ENCODE peak calls at places on chromosomes 3 and 15, in ten cellular contexts. One of them, this sample, is unnamed.

GRCh38 chr3:154904328-154904727 is 175.8 kb upstream of the MME start:
- DNase-seq in MM.1S: peak; percentile 51
- DNase-seq in mesendoderm: peak; percentile 71
- DNase-seq in IMR-90: peak; percentile 54
- DNase-seq in mesenchymal stem cell: peak; percentile 36
- DNase-seq in endodermal cell: peak; percentile 48
- DNase-seq in HepG2: peak; percentile 2
- DNase-seq in keratinocyte: no peak
- DNase-seq in H9: peak; percentile 32
- DNase-seq in mammary epithelial cell: peak; percentile 9
- DNase-seq in this sample: no peak

GRCh38 chr3:195583831-195584542 is at the start of gene APOD:
- DNase-seq in MM.1S: no peak
- DNase-seq in IMR-90: peak; percentile 13
- DNase-seq in mesendoderm: no peak
- DNase-seq in H9: no peak
- DNase-seq in mesenchymal stem cell: no peak
- DNase-seq in keratinocyte: no peak
- DNase-seq in mammary epithelial cell: peak; percentile 71
- DNase-seq in endodermal cell: no peak
- DNase-seq in HepG2: no peak
- DNase-seq in this sample: peak; percentile 12

GRCh38 chr3:188749010-188749617 is 422.7 kb upstream of the TPRG1 start:
- DNase-seq in IMR-90: no peak
- DNase-seq in HepG2: no peak
- DNase-seq in mesenchymal stem cell: no peak
- DNase-seq in mammary epithelial cell: no peak
- DNase-seq in H9: peak; percentile 49
- DNase-seq in keratinocyte: no peak
- DNase-seq in endodermal cell: peak; percentile 85
- DNase-seq in mesendoderm: peak; percentile 77
- DNase-seq in MM.1S: peak; percentile 63
- DNase-seq in this sample: peak; percentile 43

GRCh38 chr15:26069204-26069603 is 206.1 kb upstream of the ATP10A start:
- DNase-seq in IMR-90: no peak
- DNase-seq in keratinocyte: no peak
- DNase-seq in mammary epithelial cell: no peak
- DNase-seq in endodermal cell: no peak
- DNase-seq in mesendoderm: no peak
- DNase-seq in HepG2: no peak
- DNase-seq in H9: no peak
- DNase-seq in MM.1S: no peak
- DNase-seq in mesenchymal stem cell: no peak
- DNase-seq in this sample: no peak

GRCh38 chr3:101898752-101899169 is 49.4 kb downstream of the NFKBIZ start:
- DNase-seq in mesendoderm: no peak
- DNase-seq in IMR-90: no peak
- DNase-seq in H9: no peak
- DNase-seq in mammary epithelial cell: no peak
- DNase-seq in endodermal cell: no peak
- DNase-seq in keratinocyte: no peak
- DNase-seq in mesenchymal stem cell: no peak
- DNase-seq in HepG2: no peak
- DNase-seq in MM.1S: peak; percentile 41
- DNase-seq in this sample: no peak

GRCh38 chr3:30518201-30518864 is 88.1 kb upstream of the TGFBR2 start:
- DNase-seq in H9: no peak
- DNase-seq in IMR-90: peak; percentile 39
- DNase-seq in mesendoderm: no peak
- DNase-seq in keratinocyte: no peak
- DNase-seq in mesenchymal stem cell: no peak
- DNase-seq in mammary epithelial cell: no peak
- DNase-seq in HepG2: peak; percentile 68
- DNase-seq in endodermal cell: no peak
- DNase-seq in MM.1S: no peak
- DNase-seq in this sample: peak; percentile 13

GRCh38 chr15:74345051-74345450 is 22.4 kb downstream of the CYP11A1 start:
- DNase-seq in H9: no peak
- DNase-seq in mesenchymal stem cell: peak; percentile 47
- DNase-seq in mammary epithelial cell: no peak
- DNase-seq in mesendoderm: no peak
- DNase-seq in keratinocyte: no peak
- DNase-seq in HepG2: no peak
- DNase-seq in MM.1S: no peak
- DNase-seq in endodermal cell: no peak
- DNase-seq in IMR-90: peak; percentile 44
- DNase-seq in this sample: no peak

GRCh38 chr15:81497226-81497625 is 123.2 kb upstream of the TMC3 start:
- DNase-seq in mesendoderm: no peak
- DNase-seq in H9: no peak
- DNase-seq in HepG2: no peak
- DNase-seq in endodermal cell: no peak
- DNase-seq in mammary epithelial cell: no peak
- DNase-seq in IMR-90: no peak
- DNase-seq in MM.1S: no peak
- DNase-seq in mesenchymal stem cell: no peak
- DNase-seq in keratinocyte: no peak
- DNase-seq in this sample: no peak

GRCh38 chr15:80588801-80589200 is 106.3 kb upstream of the ABHD17C start:
- DNase-seq in IMR-90: peak; percentile 100
- DNase-seq in keratinocyte: peak; percentile 66
- DNase-seq in mammary epithelial cell: peak; percentile 95
- DNase-seq in H9: no peak
- DNase-seq in mesendoderm: no peak
- DNase-seq in MM.1S: no peak
- DNase-seq in mesenchymal stem cell: peak; percentile 97
- DNase-seq in HepG2: peak; percentile 51
- DNase-seq in endodermal cell: peak; percentile 2
- DNase-seq in this sample: no peak

GRCh38 chr3:168093790-168094189 is 1.9 kb downstream of the GOLIM4 start:
- DNase-seq in mesendoderm: no peak
- DNase-seq in H9: no peak
- DNase-seq in HepG2: no peak
- DNase-seq in IMR-90: no peak
- DNase-seq in keratinocyte: no peak
- DNase-seq in MM.1S: no peak
- DNase-seq in endodermal cell: no peak
- DNase-seq in mammary epithelial cell: no peak
- DNase-seq in mesenchymal stem cell: no peak
- DNase-seq in this sample: no peak

GRCh38 chr3:125151437-125151806 is 61.1 kb downstream of the SLC12A8 start:
- DNase-seq in HepG2: no peak
- DNase-seq in keratinocyte: no peak
- DNase-seq in H9: no peak
- DNase-seq in mesenchymal stem cell: no peak
- DNase-seq in mammary epithelial cell: no peak
- DNase-seq in IMR-90: no peak
- DNase-seq in endodermal cell: peak; percentile 31
- DNase-seq in mesendoderm: no peak
- DNase-seq in MM.1S: no peak
- DNase-seq in this sample: no peak

GRCh38 chr3:99128740-99129505 is 227.4 kb upstream of the DCBLD2 start:
- DNase-seq in keratinocyte: peak; percentile 64
- DNase-seq in H9: no peak
- DNase-seq in HepG2: no peak
- DNase-seq in endodermal cell: no peak
- DNase-seq in mesendoderm: peak; percentile 37
- DNase-seq in mammary epithelial cell: peak; percentile 99
- DNase-seq in IMR-90: peak; percentile 97
- DNase-seq in mesenchymal stem cell: peak; percentile 96
- DNase-seq in MM.1S: no peak
- DNase-seq in this sample: no peak

GRCh38 chr15:94282269-94283250 is 51.2 kb downstream of the MCTP2 start:
- DNase-seq in IMR-90: no peak
- DNase-seq in endodermal cell: no peak
- DNase-seq in keratinocyte: no peak
- DNase-seq in mammary epithelial cell: no peak
- DNase-seq in HepG2: no peak
- DNase-seq in mesenchymal stem cell: no peak
- DNase-seq in mesendoderm: no peak
- DNase-seq in MM.1S: no peak
- DNase-seq in H9: no peak
- DNase-seq in this sample: no peak

GRCh38 chr3:141275032-141275422 is 43.4 kb downstream of the PXYLP1 start:
- DNase-seq in IMR-90: peak; percentile 66
- DNase-seq in mesenchymal stem cell: peak; percentile 76
- DNase-seq in MM.1S: no peak
- DNase-seq in keratinocyte: peak; percentile 64
- DNase-seq in H9: no peak
- DNase-seq in HepG2: peak; percentile 24
- DNase-seq in endodermal cell: no peak
- DNase-seq in mesendoderm: no peak
- DNase-seq in mammary epithelial cell: peak; percentile 91
- DNase-seq in this sample: peak; percentile 35

GRCh38 chr3:18442743-18443669 is 17.9 kb upstream of the SATB1 start:
- DNase-seq in mammary epithelial cell: no peak
- DNase-seq in H9: no peak
- DNase-seq in mesenchymal stem cell: no peak
- DNase-seq in IMR-90: no peak
- DNase-seq in MM.1S: no peak
- DNase-seq in HepG2: no peak
- DNase-seq in mesendoderm: peak; percentile 51
- DNase-seq in keratinocyte: no peak
- DNase-seq in endodermal cell: no peak
- DNase-seq in this sample: no peak

GRCh38 chr3:61669203-61669602 is 107.8 kb downstream of the PTPRG start:
- DNase-seq in mammary epithelial cell: no peak
- DNase-seq in mesendoderm: no peak
- DNase-seq in H9: no peak
- DNase-seq in keratinocyte: no peak
- DNase-seq in IMR-90: no peak
- DNase-seq in endodermal cell: no peak
- DNase-seq in MM.1S: no peak
- DNase-seq in HepG2: no peak
- DNase-seq in mesenchymal stem cell: no peak
- DNase-seq in this sample: peak; percentile 9

GRCh38 chr3:159765860-159766294 is 222.8 kb upstream of the IL12A start:
- DNase-seq in endodermal cell: no peak
- DNase-seq in mesenchymal stem cell: no peak
- DNase-seq in keratinocyte: peak; percentile 84
- DNase-seq in MM.1S: no peak
- DNase-seq in IMR-90: no peak
- DNase-seq in HepG2: no peak
- DNase-seq in mesendoderm: peak; percentile 91
- DNase-seq in mammary epithelial cell: no peak
- DNase-seq in H9: no peak
- DNase-seq in this sample: no peak

GRCh38 chr15:78389356-78389755 is 48.7 kb upstream of the IREB2 start:
- DNase-seq in mammary epithelial cell: no peak
- DNase-seq in mesendoderm: no peak
- DNase-seq in mesenchymal stem cell: no peak
- DNase-seq in IMR-90: no peak
- DNase-seq in endodermal cell: no peak
- DNase-seq in MM.1S: no peak
- DNase-seq in HepG2: no peak
- DNase-seq in keratinocyte: no peak
- DNase-seq in H9: no peak
- DNase-seq in this sample: no peak

GRCh38 chr3:14319654-14320182 is 82.7 kb upstream of the SLC6A6 start:
- DNase-seq in mesenchymal stem cell: peak; percentile 87
- DNase-seq in mesendoderm: peak; percentile 98
- DNase-seq in H9: peak; percentile 92
- DNase-seq in mammary epithelial cell: peak; percentile 75
- DNase-seq in keratinocyte: no peak
- DNase-seq in endodermal cell: peak; percentile 93
- DNase-seq in IMR-90: peak; percentile 77
- DNase-seq in HepG2: peak; percentile 80
- DNase-seq in MM.1S: peak; percentile 77
- DNase-seq in this sample: peak; percentile 62

GRCh38 chr3:112124901-112125607 is 8.0 kb downstream of the GCSAM start:
- DNase-seq in MM.1S: no peak
- DNase-seq in keratinocyte: no peak
- DNase-seq in H9: no peak
- DNase-seq in mesenchymal stem cell: no peak
- DNase-seq in mammary epithelial cell: no peak
- DNase-seq in HepG2: no peak
- DNase-seq in mesendoderm: peak; percentile 14
- DNase-seq in IMR-90: no peak
- DNase-seq in endodermal cell: no peak
- DNase-seq in this sample: no peak
- H3K9ac ChIP-seq in MM.1S: no peak overlapping the region
- H3K9ac ChIP-seq in keratinocyte: no peak overlapping the region
- H3K9ac ChIP-seq in H9: no peak overlapping the region
- H3K9ac ChIP-seq in mesenchymal stem cell: no peak overlapping the region
- H3K9ac ChIP-seq in mammary epithelial cell: no peak overlapping the region
- H3K9ac ChIP-seq in HepG2: no peak overlapping the region
- H3K9ac ChIP-seq in mesendoderm: no peak overlapping the region
- H3K9ac ChIP-seq in IMR-90: no peak overlapping the region
- H3K9ac ChIP-seq in endodermal cell: no peak overlapping the region
- H3K9ac ChIP-seq in this sample: no peak overlapping the region

GRCh38 chr3:45566951-45567411 is 27.6 kb upstream of the LIMD1 start:
- DNase-seq in mammary epithelial cell: no peak
- DNase-seq in endodermal cell: no peak
- DNase-seq in mesendoderm: no peak
- DNase-seq in HepG2: no peak
- DNase-seq in mesenchymal stem cell: no peak
- DNase-seq in H9: no peak
- DNase-seq in MM.1S: no peak
- DNase-seq in keratinocyte: no peak
- DNase-seq in IMR-90: no peak
- DNase-seq in this sample: no peak
- H3K9ac ChIP-seq in mammary epithelial cell: no peak overlapping the region
- H3K9ac ChIP-seq in endodermal cell: no peak overlapping the region
- H3K9ac ChIP-seq in mesendoderm: no peak overlapping the region
- H3K9ac ChIP-seq in HepG2: no peak overlapping the region
- H3K9ac ChIP-seq in mesenchymal stem cell: no peak overlapping the region
- H3K9ac ChIP-seq in H9: no peak overlapping the region
- H3K9ac ChIP-seq in MM.1S: peak overlapping the region; percentile 70
- H3K9ac ChIP-seq in keratinocyte: no peak overlapping the region
- H3K9ac ChIP-seq in IMR-90: no peak overlapping the region
- H3K9ac ChIP-seq in this sample: no peak overlapping the region

GRCh38 chr15:65377976-65378366 is at the start of gene IGDCC3:
- DNase-seq in mesendoderm: peak; percentile 85
- DNase-seq in mammary epithelial cell: no peak
- DNase-seq in HepG2: peak; percentile 81
- DNase-seq in keratinocyte: no peak
- DNase-seq in mesenchymal stem cell: peak; percentile 57
- DNase-seq in endodermal cell: peak; percentile 91
- DNase-seq in MM.1S: no peak
- DNase-seq in IMR-90: no peak
- DNase-seq in H9: peak; percentile 84
- DNase-seq in this sample: no peak
- H3K9ac ChIP-seq in mesendoderm: peak within 1 kb of the TSS; percentile 83
- H3K9ac ChIP-seq in mammary epithelial cell: no peak within 1 kb of the TSS
- H3K9ac ChIP-seq in HepG2: peak within 1 kb of the TSS; percentile 85
- H3K9ac ChIP-seq in keratinocyte: no peak within 1 kb of the TSS
- H3K9ac ChIP-seq in mesenchymal stem cell: no peak within 1 kb of the TSS
- H3K9ac ChIP-seq in endodermal cell: peak within 1 kb of the TSS; percentile 64
- H3K9ac ChIP-seq in MM.1S: no peak within 1 kb of the TSS
- H3K9ac ChIP-seq in IMR-90: no peak within 1 kb of the TSS
- H3K9ac ChIP-seq in H9: peak within 1 kb of the TSS; percentile 38
- H3K9ac ChIP-seq in this sample: no peak within 1 kb of the TSS

DNA sequence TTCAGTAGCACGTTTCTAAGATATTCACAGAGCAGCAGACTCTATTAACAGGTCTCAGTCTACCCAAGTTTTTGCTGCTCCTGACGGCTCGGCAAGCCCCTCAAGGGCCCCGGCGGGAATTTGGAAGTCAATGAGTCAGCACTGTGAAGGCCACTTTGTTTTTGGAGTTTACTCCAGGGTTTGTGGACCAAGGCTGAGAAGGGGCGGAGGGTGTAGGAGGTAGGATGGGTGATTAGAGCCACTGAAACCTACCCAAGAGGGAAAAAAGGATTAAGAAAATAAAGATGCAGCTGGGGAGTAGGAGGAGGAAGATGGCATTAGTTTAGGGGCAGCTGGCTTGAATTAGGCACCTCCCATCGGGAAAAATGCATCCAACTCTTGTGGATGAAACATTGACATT is 87.6 kb downstream of the BDH1 start:
- DNase-seq in keratinocyte: no peak
- DNase-seq in mammary epithelial cell: no peak
- DNase-seq in endodermal cell: no peak
- DNase-seq in mesenchymal stem cell: no peak
- DNase-seq in H9: no peak
- DNase-seq in HepG2: no peak
- DNase-seq in MM.1S: no peak
- DNase-seq in IMR-90: no peak
- DNase-seq in mesendoderm: no peak
- DNase-seq in this sample: no peak
- H3K9ac ChIP-seq in keratinocyte: no peak overlapping the region
- H3K9ac ChIP-seq in mammary epithelial cell: no peak overlapping the region
- H3K9ac ChIP-seq in endodermal cell: no peak overlapping the region
- H3K9ac ChIP-seq in mesenchymal stem cell: no peak overlapping the region
- H3K9ac ChIP-seq in H9: no peak overlapping the region
- H3K9ac ChIP-seq in HepG2: peak overlapping the region; percentile 66
- H3K9ac ChIP-seq in MM.1S: no peak overlapping the region
- H3K9ac ChIP-seq in IMR-90: no peak overlapping the region
- H3K9ac ChIP-seq in mesendoderm: no peak overlapping the region
- H3K9ac ChIP-seq in this sample: no peak overlapping the region